ENCODE peak calls at places on chromosomes 6 and 20, in seven cellular contexts. One of them, this sample, is unnamed.

GRCh38 chr20:44050925-44051660 is 135.9 kb downstream of the JPH2 start:
- DNase-seq in fibroblast of mammary gland: no peak
- DNase-seq in heart right ventricle: no peak
- DNase-seq in fibroblast of pulmonary artery: no peak
- DNase-seq in SK-N-SH: no peak
- DNase-seq in endothelial cell of umbilical vein: no peak
- DNase-seq in left ventricle myocardium inferior: no peak
- DNase-seq in this sample: no peak

GRCh38 chr20:25081065-25081729 is 744 bp downstream of the VSX1 start:
- DNase-seq in SK-N-SH: peak; percentile 64
- DNase-seq in heart right ventricle: no peak
- DNase-seq in endothelial cell of umbilical vein: no peak
- DNase-seq in fibroblast of mammary gland: no peak
- DNase-seq in left ventricle myocardium inferior: no peak
- DNase-seq in fibroblast of pulmonary artery: peak; percentile 22
- DNase-seq in this sample: no peak

GRCh38 chr6:116175344-116175743 is 49.4 kb upstream of the COL10A1 start:
- DNase-seq in SK-N-SH: no peak
- DNase-seq in heart right ventricle: no peak
- DNase-seq in left ventricle myocardium inferior: no peak
- DNase-seq in fibroblast of pulmonary artery: no peak
- DNase-seq in fibroblast of mammary gland: no peak
- DNase-seq in endothelial cell of umbilical vein: no peak
- DNase-seq in this sample: no peak

GRCh38 chr20:57049298-57049697 is 217.1 kb downstream of the BMP7 start:
- DNase-seq in heart right ventricle: no peak
- DNase-seq in fibroblast of pulmonary artery: no peak
- DNase-seq in fibroblast of mammary gland: no peak
- DNase-seq in endothelial cell of umbilical vein: no peak
- DNase-seq in left ventricle myocardium inferior: no peak
- DNase-seq in SK-N-SH: no peak
- DNase-seq in this sample: no peak

GRCh38 chr20:51326241-51326819 is 216.2 kb downstream of the NFATC2 start:
- DNase-seq in heart right ventricle: no peak
- DNase-seq in fibroblast of pulmonary artery: peak; percentile 40
- DNase-seq in endothelial cell of umbilical vein: peak; percentile 39
- DNase-seq in left ventricle myocardium inferior: peak; percentile 24
- DNase-seq in SK-N-SH: peak; percentile 52
- DNase-seq in fibroblast of mammary gland: peak; percentile 75
- DNase-seq in this sample: peak; percentile 45

GRCh38 chr20:5095454-5095853 is 24.3 kb downstream of the PCNA start:
- DNase-seq in fibroblast of mammary gland: no peak
- DNase-seq in endothelial cell of umbilical vein: no peak
- DNase-seq in left ventricle myocardium inferior: no peak
- DNase-seq in SK-N-SH: no peak
- DNase-seq in heart right ventricle: no peak
- DNase-seq in fibroblast of pulmonary artery: no peak
- DNase-seq in this sample: no peak

GRCh38 chr6:47207261-47207660 is 102.4 kb downstream of the TNFRSF21 start:
- DNase-seq in endothelial cell of umbilical vein: no peak
- DNase-seq in fibroblast of pulmonary artery: no peak
- DNase-seq in left ventricle myocardium inferior: no peak
- DNase-seq in fibroblast of mammary gland: no peak
- DNase-seq in heart right ventricle: no peak
- DNase-seq in SK-N-SH: no peak
- DNase-seq in this sample: no peak

GRCh38 chr20:32858189-32858588 is 534 bp upstream of the EFCAB8 start:
- DNase-seq in SK-N-SH: no peak
- DNase-seq in fibroblast of mammary gland: peak; percentile 7
- DNase-seq in heart right ventricle: no peak
- DNase-seq in left ventricle myocardium inferior: no peak
- DNase-seq in fibroblast of pulmonary artery: no peak
- DNase-seq in endothelial cell of umbilical vein: no peak
- DNase-seq in this sample: peak; percentile 11

GRCh38 chr20:15188415-15188814 is 851.0 kb upstream of the FLRT3 start:
- DNase-seq in left ventricle myocardium inferior: no peak
- DNase-seq in endothelial cell of umbilical vein: no peak
- DNase-seq in fibroblast of mammary gland: no peak
- DNase-seq in SK-N-SH: no peak
- DNase-seq in heart right ventricle: no peak
- DNase-seq in fibroblast of pulmonary artery: no peak
- DNase-seq in this sample: no peak

GRCh38 chr6:31483392-31483791 is 14.6 kb upstream of the MICB start:
- DNase-seq in heart right ventricle: no peak
- DNase-seq in endothelial cell of umbilical vein: no peak
- DNase-seq in left ventricle myocardium inferior: no peak
- DNase-seq in fibroblast of mammary gland: no peak
- DNase-seq in SK-N-SH: no peak
- DNase-seq in fibroblast of pulmonary artery: no peak
- DNase-seq in this sample: no peak

GRCh38 chr20:43963872-43964791 is 49.5 kb downstream of the TOX2 start:
- DNase-seq in heart right ventricle: peak; percentile 43
- DNase-seq in fibroblast of pulmonary artery: peak; percentile 82
- DNase-seq in left ventricle myocardium inferior: peak; percentile 63
- DNase-seq in endothelial cell of umbilical vein: no peak
- DNase-seq in SK-N-SH: no peak
- DNase-seq in fibroblast of mammary gland: peak; percentile 91
- DNase-seq in this sample: peak; percentile 83

GRCh38 chr6:162934844-162935243 is 207.1 kb downstream of the PACRG start:
- DNase-seq in left ventricle myocardium inferior: no peak
- DNase-seq in endothelial cell of umbilical vein: no peak
- DNase-seq in fibroblast of mammary gland: no peak
- DNase-seq in heart right ventricle: no peak
- DNase-seq in SK-N-SH: no peak
- DNase-seq in fibroblast of pulmonary artery: no peak
- DNase-seq in this sample: no peak

GRCh38 chr6:108966855-108967755 is 118.9 kb downstream of the ARMC2 start:
- DNase-seq in endothelial cell of umbilical vein: peak; percentile 28
- DNase-seq in fibroblast of pulmonary artery: peak; percentile 57
- DNase-seq in heart right ventricle: peak; percentile 62
- DNase-seq in SK-N-SH: peak; percentile 47
- DNase-seq in fibroblast of mammary gland: peak; percentile 52
- DNase-seq in left ventricle myocardium inferior: peak; percentile 50
- DNase-seq in this sample: peak; percentile 28

GRCh38 chr20:49345538-49345937 is 67.7 kb upstream of the ZNFX1 start:
- DNase-seq in fibroblast of pulmonary artery: peak; percentile 65
- DNase-seq in endothelial cell of umbilical vein: no peak
- DNase-seq in SK-N-SH: no peak
- DNase-seq in heart right ventricle: no peak
- DNase-seq in fibroblast of mammary gland: peak; percentile 47
- DNase-seq in left ventricle myocardium inferior: peak; percentile 37
- DNase-seq in this sample: peak; percentile 93

GRCh38 chr20:3786126-3786484 is 435 bp downstream of the CENPB start:
- DNase-seq in endothelial cell of umbilical vein: peak; percentile 67
- DNase-seq in SK-N-SH: peak; percentile 73
- DNase-seq in left ventricle myocardium inferior: peak; percentile 62
- DNase-seq in heart right ventricle: peak; percentile 50
- DNase-seq in fibroblast of mammary gland: peak; percentile 45
- DNase-seq in fibroblast of pulmonary artery: peak; percentile 70
- DNase-seq in this sample: peak; percentile 52

GRCh38 chr6:133568970-133569889 is 319.7 kb upstream of the TCF21 start:
- DNase-seq in endothelial cell of umbilical vein: peak; percentile 56
- DNase-seq in fibroblast of mammary gland: peak; percentile 97
- DNase-seq in SK-N-SH: peak; percentile 50
- DNase-seq in fibroblast of pulmonary artery: peak; percentile 86
- DNase-seq in heart right ventricle: peak; percentile 16
- DNase-seq in left ventricle myocardium inferior: no peak
- DNase-seq in this sample: peak; percentile 73

GRCh38 chr6:94394822-94395221 is 975.5 kb upstream of the EPHA7 start:
- DNase-seq in fibroblast of mammary gland: no peak
- DNase-seq in SK-N-SH: no peak
- DNase-seq in left ventricle myocardium inferior: no peak
- DNase-seq in endothelial cell of umbilical vein: no peak
- DNase-seq in fibroblast of pulmonary artery: no peak
- DNase-seq in heart right ventricle: no peak
- DNase-seq in this sample: no peak

GRCh38 chr6:4567141-4567540 is 209.1 kb upstream of the CDYL start:
- DNase-seq in heart right ventricle: no peak
- DNase-seq in fibroblast of mammary gland: peak; percentile 22
- DNase-seq in SK-N-SH: no peak
- DNase-seq in left ventricle myocardium inferior: no peak
- DNase-seq in endothelial cell of umbilical vein: no peak
- DNase-seq in fibroblast of pulmonary artery: peak; percentile 44
- DNase-seq in this sample: peak; percentile 57

GRCh38 chr6:166361080-166361429 is 18.7 kb upstream of the SFT2D1 start:
- DNase-seq in heart right ventricle: peak; percentile 66
- DNase-seq in left ventricle myocardium inferior: peak; percentile 45
- DNase-seq in fibroblast of mammary gland: peak; percentile 68
- DNase-seq in endothelial cell of umbilical vein: no peak
- DNase-seq in SK-N-SH: no peak
- DNase-seq in fibroblast of pulmonary artery: peak; percentile 83
- DNase-seq in this sample: peak; percentile 27

GRCh38 chr6:54916858-54917257 is 70.3 kb downstream of the FAM83B start:
- DNase-seq in fibroblast of pulmonary artery: no peak
- DNase-seq in endothelial cell of umbilical vein: no peak
- DNase-seq in fibroblast of mammary gland: peak; percentile 40
- DNase-seq in heart right ventricle: no peak
- DNase-seq in SK-N-SH: no peak
- DNase-seq in left ventricle myocardium inferior: no peak
- DNase-seq in this sample: peak; percentile 28

GRCh38 chr6:149863846-149864577 is at the start of gene LRP11:
- DNase-seq in left ventricle myocardium inferior: peak; percentile 82
- DNase-seq in endothelial cell of umbilical vein: peak; percentile 86
- DNase-seq in fibroblast of pulmonary artery: peak; percentile 81
- DNase-seq in fibroblast of mammary gland: peak; percentile 78
- DNase-seq in SK-N-SH: peak; percentile 93
- DNase-seq in heart right ventricle: peak; percentile 75
- DNase-seq in this sample: peak; percentile 78

GRCh38 chr6:144725731-144726522 is 440.8 kb downstream of the UTRN start:
- DNase-seq in SK-N-SH: peak; percentile 3
- DNase-seq in fibroblast of pulmonary artery: no peak
- DNase-seq in endothelial cell of umbilical vein: no peak
- DNase-seq in left ventricle myocardium inferior: peak; percentile 21
- DNase-seq in fibroblast of mammary gland: no peak
- DNase-seq in heart right ventricle: peak; percentile 13
- DNase-seq in this sample: no peak

GRCh38 chr20:58976095-58976730 is 4.8 kb upstream of the NELFCD start:
- DNase-seq in SK-N-SH: no peak
- DNase-seq in heart right ventricle: no peak
- DNase-seq in endothelial cell of umbilical vein: no peak
- DNase-seq in fibroblast of mammary gland: no peak
- DNase-seq in left ventricle myocardium inferior: no peak
- DNase-seq in fibroblast of pulmonary artery: no peak
- DNase-seq in this sample: no peak

DNA sequence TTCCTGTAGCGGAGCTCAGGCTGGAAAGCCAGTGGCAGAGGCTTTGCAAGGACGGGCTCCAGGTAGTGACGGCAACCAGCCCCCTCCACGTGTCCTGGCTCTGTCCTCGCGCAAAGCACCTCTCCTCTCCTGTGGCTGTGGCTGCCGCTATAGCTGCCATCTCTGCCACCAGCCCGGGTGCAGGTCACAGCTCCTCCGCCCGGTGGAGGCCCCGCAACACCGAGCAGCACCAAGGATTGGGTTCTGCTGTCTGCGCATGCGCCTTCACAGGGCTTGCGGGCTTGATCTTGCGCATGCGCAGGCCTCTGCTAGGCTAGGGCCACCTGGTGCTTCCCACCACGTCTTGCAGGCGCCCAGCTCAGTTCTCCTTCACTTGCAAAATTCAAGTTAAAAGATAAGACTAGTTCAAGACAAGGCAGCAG is 625.4 kb downstream of the QKI start:
- DNase-seq in heart right ventricle: no peak
- DNase-seq in left ventricle myocardium inferior: peak; percentile 36
- DNase-seq in fibroblast of mammary gland: peak; percentile 10
- DNase-seq in endothelial cell of umbilical vein: peak; percentile 58
- DNase-seq in SK-N-SH: no peak
- DNase-seq in fibroblast of pulmonary artery: peak; percentile 75
- DNase-seq in this sample: peak; percentile 61
- H3K4me3 ChIP-seq in heart right ventricle: no peak overlapping the region
- H3K4me3 ChIP-seq in left ventricle myocardium inferior: peak overlapping the region; percentile 47
- H3K4me3 ChIP-seq in fibroblast of mammary gland: no peak overlapping the region
- H3K4me3 ChIP-seq in endothelial cell of umbilical vein: no peak overlapping the region
- H3K4me3 ChIP-seq in SK-N-SH: no peak overlapping the region
- H3K4me3 ChIP-seq in fibroblast of pulmonary artery: peak overlapping the region; percentile 45
- H3K4me3 ChIP-seq in this sample: peak overlapping the region; percentile 51

DNA sequence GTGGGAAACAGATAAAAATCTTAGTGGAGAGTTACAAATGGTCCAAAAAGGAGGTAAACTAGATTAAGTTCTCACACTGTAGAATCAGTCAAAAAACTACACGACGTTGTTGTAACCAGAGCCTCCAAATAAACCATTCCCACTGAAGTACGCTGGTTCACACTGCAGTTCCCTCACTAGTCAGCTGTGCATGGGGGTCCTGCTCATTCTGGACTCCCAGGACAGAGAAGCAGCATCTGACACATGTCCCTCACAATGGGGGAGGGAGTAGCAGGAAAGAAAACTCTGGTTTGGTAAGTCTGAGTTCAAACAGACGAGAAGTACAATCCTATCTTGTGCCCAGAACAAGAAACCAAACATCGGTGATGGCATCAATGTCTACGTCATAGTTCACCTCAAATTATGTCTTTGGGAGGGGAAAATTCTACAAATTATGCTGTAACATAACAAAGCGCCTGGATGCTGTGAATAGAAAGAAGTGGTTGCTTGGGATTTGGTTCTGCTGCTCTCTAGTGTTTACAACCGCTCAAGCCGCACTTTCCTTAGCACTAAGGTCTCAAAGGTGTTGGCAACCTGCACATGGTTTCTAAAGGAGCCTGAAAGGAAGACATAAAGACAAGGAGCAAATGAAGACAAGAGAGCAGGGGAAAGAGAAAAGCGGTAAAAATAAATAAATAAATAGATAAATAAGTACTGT is 208.0 kb downstream of the GMDS start:
- DNase-seq in endothelial cell of umbilical vein: peak; percentile 22
- DNase-seq in fibroblast of mammary gland: no peak
- DNase-seq in left ventricle myocardium inferior: no peak
- DNase-seq in heart right ventricle: no peak
- DNase-seq in SK-N-SH: no peak
- DNase-seq in fibroblast of pulmonary artery: peak; percentile 32
- DNase-seq in this sample: peak; percentile 10
- TF ChIP-seq CTCF in endothelial cell of umbilical vein: peak; percentile 3
- TF ChIP-seq CTCF in fibroblast of mammary gland: no peak
- TF ChIP-seq CTCF in left ventricle myocardium inferior: peak; percentile 34
- TF ChIP-seq CTCF in heart right ventricle: peak; percentile 25
- TF ChIP-seq CTCF in SK-N-SH: peak; percentile 35
- TF ChIP-seq CTCF in fibroblast of pulmonary artery: peak; percentile 13
- TF ChIP-seq CTCF in this sample: peak; percentile 29

DNA sequence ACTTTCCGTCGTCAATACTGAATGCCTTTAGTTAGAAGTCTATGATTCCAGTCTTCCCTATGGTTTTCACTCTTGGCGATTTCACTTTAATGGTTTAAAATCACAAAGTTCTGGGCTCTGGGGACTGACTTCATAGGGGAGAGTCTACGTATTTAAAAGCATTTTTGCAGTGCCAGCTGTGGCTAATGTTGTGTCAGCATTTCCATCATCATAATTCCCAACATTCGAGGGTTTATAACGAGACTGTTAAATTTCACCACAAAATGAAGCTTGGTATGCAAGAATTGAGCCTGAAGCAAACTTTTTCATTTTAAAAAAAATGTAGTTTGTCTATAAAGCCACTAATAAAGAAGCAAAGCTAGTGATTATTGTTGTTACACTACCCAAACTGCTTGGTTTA is 242.7 kb downstream of the SOX4 start:
- DNase-seq in SK-N-SH: no peak
- DNase-seq in endothelial cell of umbilical vein: no peak
- DNase-seq in fibroblast of pulmonary artery: no peak
- DNase-seq in fibroblast of mammary gland: no peak
- DNase-seq in left ventricle myocardium inferior: no peak
- DNase-seq in heart right ventricle: no peak
- DNase-seq in this sample: peak; percentile 43
- H3K4me3 ChIP-seq in SK-N-SH: no peak overlapping the region
- H3K4me3 ChIP-seq in endothelial cell of umbilical vein: no peak overlapping the region
- H3K4me3 ChIP-seq in fibroblast of pulmonary artery: no peak overlapping the region
- H3K4me3 ChIP-seq in fibroblast of mammary gland: no peak overlapping the region
- H3K4me3 ChIP-seq in left ventricle myocardium inferior: no peak overlapping the region
- H3K4me3 ChIP-seq in heart right ventricle: no peak overlapping the region
- H3K4me3 ChIP-seq in this sample: no peak overlapping the region

GRCh38 chr6:11194399-11195274 is 37.8 kb downstream of the NEDD9 start:
- DNase-seq in SK-N-SH: no peak
- DNase-seq in fibroblast of pulmonary artery: peak; percentile 90
- DNase-seq in heart right ventricle: no peak
- DNase-seq in endothelial cell of umbilical vein: peak; percentile 91
- DNase-seq in fibroblast of mammary gland: peak; percentile 52
- DNase-seq in left ventricle myocardium inferior: no peak
- DNase-seq in this sample: peak; percentile 68
- TF ChIP-seq CTCF in SK-N-SH: no peak
- TF ChIP-seq CTCF in fibroblast of pulmonary artery: no peak
- TF ChIP-seq CTCF in heart right ventricle: no peak
- TF ChIP-seq CTCF in endothelial cell of umbilical vein: no peak
- TF ChIP-seq CTCF in fibroblast of mammary gland: no peak
- TF ChIP-seq CTCF in left ventricle myocardium inferior: no peak
- TF ChIP-seq CTCF in this sample: peak; percentile 21

This sample was measured in AG10803.